ENCODE peak calls at places on chromosomes 7 and 10, in five cellular contexts. G is IMR-90, X is HepG2, R is A549, L is HEK293T. K is an unnamed sample.

GRCh38 chr7:136117539-136117938 is 140.4 kb upstream of the MTPN start:
- DNase-seq in G (no peak), R (no peak), X (no peak), L (no peak), K (no peak)

GRCh38 chr7:22726849-22727792 is at the start of gene IL6:
- DNase-seq in L (peak; percentile 73), R (no peak), G (peak; percentile 97), X (peak; percentile 6), K (no peak)

GRCh38 chr7:10802526-10802925 is 171.1 kb upstream of the PHF14 start:
- DNase-seq in X (no peak), L (no peak), G (peak; percentile 13), R (no peak), K (no peak)

GRCh38 chr7:23372671-23373070 is 73.5 kb downstream of the MALSU1 start:
- DNase-seq in X (no peak), L (no peak), R (no peak), G (no peak), K (no peak)

GRCh38 chr7:142811154-142811737 is 40.5 kb downstream of the PRSS2 start:
- DNase-seq in R (peak; percentile 50), X (peak; percentile 28), G (peak; percentile 54), L (peak; percentile 55), K (no peak)

GRCh38 chr10:29329420-29329819 is 40.5 kb downstream of the LYZL1 start:
- DNase-seq in R (no peak), X (peak; percentile 54), L (no peak), G (peak; percentile 20), K (no peak)

GRCh38 chr10:30454744-30455498 is 20.9 kb downstream of the MAP3K8 start:
- DNase-seq in L (no peak), G (peak; percentile 86), X (no peak), R (no peak), K (no peak)

GRCh38 chr10:77317221-77317620 is 320.4 kb downstream of the KCNMA1 start:
- DNase-seq in G (no peak), R (no peak), L (no peak), X (no peak), K (no peak)

GRCh38 chr10:85594239-85594638 is 772.4 kb downstream of the GRID1 start:
- DNase-seq in G (no peak), X (no peak), R (no peak), L (no peak), K (no peak)

GRCh38 chr10:59575269-59575668 is 134.4 kb downstream of the SLC16A9 start:
- DNase-seq in L (no peak), X (no peak), G (no peak), R (no peak), K (no peak)

GRCh38 chr10:77925795-77926565 is 575 bp downstream of the DLG5 start:
- DNase-seq in L (peak; percentile 50), G (no peak), X (no peak), R (no peak), K (no peak)

GRCh38 chr7:136023134-136023869 is 46.1 kb upstream of the MTPN start:
- DNase-seq in G (no peak), L (no peak), R (no peak), X (no peak), K (no peak)

GRCh38 chr10:34235164-34235832 is 579.8 kb downstream of the PARD3 start:
- DNase-seq in G (peak; percentile 83), R (no peak), L (no peak), X (no peak), K (no peak)

GRCh38 chr10:99678921-99679320 is 19.6 kb downstream of the ENTPD7 start:
- DNase-seq in G (no peak), X (no peak), L (no peak), R (no peak), K (no peak)

GRCh38 chr10:109996225-109996624 is 11.6 kb upstream of the ADD3 start:
- DNase-seq in L (peak; percentile 48), X (no peak), R (no peak), G (no peak), K (no peak)

GRCh38 chr7:15652776-15653290 is 33.6 kb downstream of the MEOX2 start:
- DNase-seq in L (no peak), R (no peak), X (no peak), G (no peak), K (no peak)

GRCh38 chr10:83957168-83957750 is 182.1 kb upstream of the GHITM start:
- DNase-seq in X (no peak), R (no peak), L (no peak), G (no peak), K (no peak)

GRCh38 chr10:115998301-115998700 is 274.7 kb downstream of the GFRA1 start:
- DNase-seq in G (no peak), X (no peak), L (no peak), R (no peak), K (no peak)

GRCh38 chr10:127408115-127408710 is 140.9 kb upstream of the NPS start:
- DNase-seq in L (no peak), G (no peak), R (no peak), X (no peak), K (no peak)

GRCh38 chr7:95501261-95501816 is 15.6 kb downstream of the ASB4 start:
- DNase-seq in L (no peak), X (no peak), R (no peak), G (no peak), K (peak; percentile 87)

GRCh38 chr7:129771201-129771927 is 159.8 kb downstream of the NRF1 start:
- DNase-seq in G (no peak), X (no peak), L (no peak), R (no peak), K (no peak)

DNA sequence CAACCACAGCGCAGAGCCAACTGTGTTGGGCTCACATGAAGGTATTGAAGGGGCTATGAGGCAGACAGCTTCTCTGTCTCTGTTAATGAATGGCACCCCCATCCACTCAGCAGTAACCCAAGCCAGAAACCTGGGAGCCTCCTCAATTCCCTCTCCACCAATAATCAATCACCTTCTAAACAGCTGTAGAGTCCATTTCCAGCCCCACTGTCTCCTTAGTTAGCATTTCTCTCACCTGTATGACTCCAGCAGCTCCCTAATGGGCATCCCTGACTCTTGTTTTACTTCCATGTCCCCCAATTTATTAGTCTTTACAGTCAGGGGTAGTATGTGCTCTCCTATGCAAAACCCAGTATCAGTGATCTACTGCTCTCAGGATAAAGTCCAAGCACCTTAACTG is 6.9 kb downstream of the SRI start:
- DNase-seq in L (no peak), R (no peak), G (no peak), X (no peak), K (no peak)
- TF ChIP-seq BHLHE40 in L (no peak), R (no peak), G (no peak), X (no peak), K (no peak)

DNA sequence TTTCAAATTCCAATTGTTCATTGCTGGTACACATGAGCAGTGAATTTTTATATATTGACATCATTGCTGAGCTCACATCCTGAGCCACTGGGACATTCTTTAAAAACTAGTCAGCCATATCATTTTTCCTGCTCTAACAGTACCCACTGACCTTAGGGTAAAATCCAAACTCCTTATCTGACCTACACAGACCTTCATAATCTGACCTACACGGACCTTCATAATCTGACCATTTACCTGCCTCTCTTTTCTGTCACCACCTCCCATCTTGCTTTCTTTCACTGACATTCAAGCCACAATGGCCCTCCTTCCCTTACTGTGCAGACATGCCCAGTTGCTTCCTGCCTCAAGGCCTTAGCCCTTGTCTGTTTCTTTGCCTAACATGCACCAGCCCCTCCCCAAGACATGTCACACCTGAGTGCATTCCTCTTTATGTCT is 16.1 kb upstream of the CUZD1 start:
- DNase-seq in X (no peak), R (peak; percentile 37), G (peak; percentile 77), L (no peak), K (no peak)
- TF ChIP-seq BHLHE40 in X (no peak), R (no peak), G (no peak), L (no peak), K (no peak)

GRCh38 chr7:114988755-114989154 is 66.9 kb downstream of the MDFIC start:
- DNase-seq in L (no peak), R (peak; percentile 18), X (no peak), G (peak; percentile 83), K (no peak)
- TF ChIP-seq BHLHE40 in L (no peak), R (no peak), X (no peak), G (no peak), K (no peak)

GRCh38 chr7:151810434-151811232 is 66.3 kb downstream of the PRKAG2 start:
- DNase-seq in G (no peak), R (no peak), L (no peak), X (no peak), K (no peak)

GRCh38 chr7:151809864-151810170 is 67.1 kb downstream of the PRKAG2 start:
- DNase-seq in L (no peak), R (no peak), G (no peak), X (no peak), K (no peak)

GRCh38 chr7:151808296-151809155 is 68.4 kb downstream of the PRKAG2 start:
- DNase-seq in G (no peak), R (peak; percentile 87), L (no peak), X (peak; percentile 66), K (no peak)

GRCh38 chr7:151807876-151808275 is 69.0 kb downstream of the PRKAG2 start:
- DNase-seq in R (no peak), G (no peak), X (no peak), L (no peak), K (no peak)

GRCh38 chr7:151809156-151809863 is 67.6 kb downstream of the PRKAG2 start:
- DNase-seq in X (no peak), L (no peak), G (no peak), R (no peak), K (no peak)
- TF ChIP-seq BHLHE40 in X (no peak), L (no peak), G (no peak), R (no peak), K (no peak)

DNA sequence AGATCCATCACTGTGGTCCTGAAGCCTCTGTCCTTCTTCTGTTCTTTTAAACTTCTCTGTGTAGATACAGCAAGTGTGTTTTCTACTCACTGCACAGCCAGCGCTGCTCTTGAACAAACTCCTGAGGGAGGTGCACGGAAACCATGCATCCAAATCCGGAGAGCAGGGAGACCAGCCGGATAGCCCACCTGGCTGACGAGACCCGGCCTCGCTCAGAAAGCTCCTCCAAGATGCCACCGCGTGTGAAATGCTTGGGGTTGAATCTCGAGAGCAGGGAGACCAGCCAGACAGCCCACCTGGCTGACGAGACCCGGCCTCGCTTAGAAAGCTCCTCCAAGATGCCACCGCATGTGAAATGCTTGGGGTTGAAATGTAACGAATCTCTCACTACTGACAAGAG is 602.0 kb downstream of the PTPRN2 start:
- DNase-seq in X (no peak), R (no peak), G (no peak), L (no peak), K (no peak)
- TF ChIP-seq BHLHE40 in X (no peak), R (no peak), G (no peak), L (no peak), K (no peak)

GRCh38 chr10:21719502-21719901 is 185.5 kb downstream of the MLLT10 start:
- DNase-seq in R (no peak), G (no peak), X (no peak), L (no peak), K (no peak)

GRCh38 chr10:21722209-21722608 is 188.2 kb downstream of the MLLT10 start:
- DNase-seq in R (no peak), L (no peak), X (no peak), G (no peak), K (no peak)

GRCh38 chr10:21724020-21724589 is 190.1 kb downstream of the MLLT10 start:
- DNase-seq in G (peak; percentile 45), X (no peak), L (no peak), R (no peak), K (no peak)

GRCh38 chr10:21720090-21720489 is 186.1 kb downstream of the MLLT10 start:
- DNase-seq in X (no peak), L (no peak), R (no peak), G (peak; percentile 21), K (no peak)

GRCh38 chr10:21721000-21721670 is 187.1 kb downstream of the MLLT10 start:
- DNase-seq in G (peak; percentile 68), L (no peak), X (no peak), R (no peak), K (no peak)
- TF ChIP-seq BHLHE40 in G (no peak), L (no peak), X (no peak), R (no peak), K (no peak)